ENCODE peak calls at places on chromosomes 5 and 9, in four cellular contexts. B, Y, U and N are unnamed samples. For H3K27me3, the result is how much of the 10 kb centered on the place peaks cover.

GRCh38 chr5:91224969-91225368 is 158.1 kb downstream of the ARRDC3 start:
- DNase-seq in Y (no peak), B (no peak), U (no peak), N (no peak)

GRCh38 chr5:14588758-14589543 is 7.4 kb downstream of the OTULINL start:
- DNase-seq in Y (no peak), B (no peak), U (no peak), N (no peak)

GRCh38 chr5:11681796-11682195 is 222.4 kb downstream of the CTNND2 start:
- DNase-seq in U (no peak), Y (no peak), B (no peak), N (no peak)

GRCh38 chr5:76303917-76304316 is 99.2 kb upstream of the IQGAP2 start:
- DNase-seq in Y (no peak), B (no peak), U (no peak), N (no peak)

GRCh38 chr9:75962186-75963036 is 71.9 kb downstream of the PCSK5 start:
- DNase-seq in Y (no peak), B (peak), U (peak), N (no peak)

GRCh38 chr9:137000177-137000930 is 4.0 kb upstream of the CLIC3 start:
- DNase-seq in U (peak), B (no peak), Y (no peak), N (no peak)

GRCh38 chr5:10457682-10458574 is 16.2 kb downstream of the ROPN1L start:
- DNase-seq in B (no peak), U (no peak), Y (no peak), N (peak)

GRCh38 chr9:6783753-6784152 is 26.0 kb downstream of the KDM4C start:
- DNase-seq in U (no peak), Y (no peak), B (no peak), N (no peak)

GRCh38 chr9:111362526-111362925 is 32.5 kb upstream of the OR2K2 start:
- DNase-seq in U (no peak), Y (no peak), B (no peak), N (no peak)

GRCh38 chr5:32109236-32109635 is 64.9 kb downstream of the GOLPH3 start:
- DNase-seq in U (peak), B (no peak), Y (no peak), N (no peak)

GRCh38 chr5:151020304-151021031 is at the start of gene GPX3:
- DNase-seq in B (peak), U (peak), Y (peak), N (peak)

GRCh38 chr9:130024597-130024994 is 18.4 kb downstream of the FNBP1 start:
- DNase-seq in B (peak), Y (no peak), U (no peak), N (no peak)

GRCh38 chr9:94096819-94097577 is 12.7 kb downstream of the PTPDC1 start:
- DNase-seq in Y (no peak), B (no peak), U (no peak), N (no peak)

GRCh38 chr5:137700282-137700680 is 35.6 kb downstream of the KLHL3 start:
- DNase-seq in Y (no peak), U (peak), B (no peak), N (no peak)

GRCh38 chr9:73093016-73093739 is 58.5 kb upstream of the ANXA1 start:
- DNase-seq in U (no peak), B (no peak), Y (no peak), N (no peak)

GRCh38 chr9:19999491-20000057 is 210.7 kb upstream of the SLC24A2 start:
- DNase-seq in Y (no peak), U (peak), B (no peak), N (peak)

GRCh38 chr9:37679649-37680402 is 29.1 kb downstream of the FRMPD1 start:
- DNase-seq in U (no peak), B (no peak), Y (no peak), N (peak)

GRCh38 chr9:1997646-1998045 is 17.5 kb upstream of the SMARCA2 start:
- DNase-seq in U (no peak), B (no peak), Y (no peak), N (no peak)

GRCh38 chr5:321233-321725 is at the start of gene AHRR:
- DNase-seq in Y (peak), U (peak), B (peak), N (peak)

GRCh38 chr5:157952374-157952685 is 93.4 kb upstream of the CLINT1 start:
- DNase-seq in U (no peak), Y (no peak), B (no peak), N (no peak)

GRCh38 chr9:8140557-8140956 is 341.0 kb upstream of the DMAC1 start:
- DNase-seq in B (no peak), U (no peak), Y (no peak), N (no peak)

GRCh38 chr5:180140627-180141006 is 68.4 kb downstream of the RASGEF1C start:
- DNase-seq in Y (no peak), B (no peak), U (no peak), N (no peak)

GRCh38 chr9:91060520-91061343 is 259.1 kb downstream of the SYK start:
- DNase-seq in B (peak), U (peak), Y (peak), N (no peak)

GRCh38 chr5:61301345-61301744 is 30.7 kb upstream of the ZSWIM6 start:
- DNase-seq in Y (no peak), U (peak), B (peak), N (no peak)

GRCh38 chr5:34924462-34924765 is 4.9 kb upstream of the DNAJC21 start:
- DNase-seq in B (no peak), U (no peak), Y (no peak), N (no peak)

GRCh38 chr5:43401827-43402226 is 10.4 kb downstream of the CCL28 start:
- DNase-seq in B (no peak), U (peak), Y (no peak), N (peak)
- TF ChIP-seq CTCF in B (no peak), U (peak), Y (no peak), N (peak)

DNA sequence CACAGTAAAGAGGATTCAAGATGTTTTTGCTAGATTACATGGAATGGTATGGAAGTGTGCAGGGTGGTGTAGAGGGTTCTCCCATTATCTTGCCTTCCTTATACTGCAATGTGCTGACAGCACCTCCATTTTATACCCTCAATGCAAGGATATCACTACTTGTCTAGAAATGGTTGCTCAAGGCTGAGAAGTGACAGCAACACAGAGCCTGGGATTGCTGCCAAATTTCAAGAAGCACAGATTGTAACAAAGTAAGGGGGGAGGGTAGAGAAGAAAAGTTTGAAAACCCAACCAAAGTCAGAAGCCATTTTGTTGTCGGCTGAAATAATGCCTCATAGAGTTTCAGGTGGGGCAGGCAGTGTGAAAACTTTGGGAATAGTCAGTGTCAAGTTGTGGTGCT is 29.8 kb downstream of the PCDHAC2 start:
- DNase-seq in Y (no peak), B (peak), U (no peak), N (no peak)
- H3K27ac ChIP-seq in Y (no peak), B (no peak), U (no peak), N (no peak)

GRCh38 chr5:174325441-174325840 is 279.9 kb downstream of the NSG2 start:
- DNase-seq in U (no peak), B (no peak), Y (no peak), N (no peak)
- H3K27me3 ChIP-seq in U (under half), B (under half), Y (under half), N (under half)

GRCh38 chr5:102670224-102670836 is 84.8 kb upstream of the PAM start:
- DNase-seq in U (no peak), B (peak), Y (no peak), N (peak)
- TF ChIP-seq CTCF in U (peak), B (peak), Y (no peak), N (peak)

DNA sequence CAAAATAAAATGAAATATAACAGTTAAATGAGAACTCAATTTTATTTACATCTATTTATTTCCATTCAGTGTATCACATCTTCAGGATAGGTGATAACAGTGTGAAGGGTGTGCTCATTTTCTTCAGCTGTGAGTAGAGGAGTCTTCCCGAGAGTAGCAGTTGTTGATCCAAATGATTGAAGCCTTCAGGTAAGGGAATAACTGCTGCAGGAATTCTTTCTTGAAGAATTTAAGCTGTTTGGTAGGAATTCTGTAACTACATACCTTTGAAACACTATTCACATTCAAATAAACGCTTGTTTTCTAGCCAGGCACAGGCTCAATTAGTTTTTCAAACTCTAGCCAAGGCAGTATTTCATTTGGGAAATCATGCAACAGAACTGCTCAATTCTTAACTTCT is 15.3 kb downstream of the SRP19 start:
- DNase-seq in B (no peak), U (no peak), Y (no peak), N (no peak)
- H3K27ac ChIP-seq in B (no peak), U (no peak), Y (no peak), N (no peak)

GRCh38 chr5:175800656-175801081 is 70.7 kb upstream of the CPLX2 start:
- DNase-seq in U (peak), Y (no peak), B (no peak), N (peak)
- H3K27me3 ChIP-seq in U (under half), Y (under half), B (under half), N (under half)

DNA sequence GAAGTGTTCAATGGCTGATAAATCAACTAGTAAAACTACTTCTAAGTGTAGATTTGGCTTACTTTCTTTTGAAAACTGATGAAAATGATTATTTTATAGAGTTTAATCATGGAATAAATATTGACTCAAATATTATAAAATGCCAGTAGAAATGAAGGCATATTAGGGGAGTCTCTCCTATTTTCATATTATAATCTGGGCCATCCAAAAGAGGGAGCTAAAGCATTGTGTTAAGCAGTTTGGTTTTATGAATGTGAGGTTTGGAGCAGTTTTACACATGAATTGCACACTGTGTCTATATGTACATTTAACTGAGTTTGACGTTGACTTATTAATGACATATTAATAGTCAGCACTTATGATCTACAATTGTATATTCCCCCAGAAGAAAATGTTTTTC is 17.4 kb downstream of the CDH9 start:
- DNase-seq in B (no peak), U (peak), Y (no peak), N (no peak)
- TF ChIP-seq CTCF in B (no peak), U (no peak), Y (no peak), N (no peak)